ENCODE peak calls at places on chromosomes 11 and 22, in seven cellular contexts. One of them, this sample, is unnamed.

GRCh38 chr11:118304227-118304808 is at the start of gene CD3E:
- DNase-seq in fibroblast of mammary gland: no peak
- DNase-seq in brain microvascular endothelial cell: no peak
- DNase-seq in cardiac fibroblast: no peak
- DNase-seq in astrocyte: no peak
- DNase-seq in HFFc6: no peak
- DNase-seq in BJ: no peak
- DNase-seq in this sample: no peak

GRCh38 chr11:8973121-8973520 is 8.9 kb upstream of the TMEM9B start:
- DNase-seq in fibroblast of mammary gland: no peak
- DNase-seq in brain microvascular endothelial cell: no peak
- DNase-seq in cardiac fibroblast: no peak
- DNase-seq in astrocyte: no peak
- DNase-seq in HFFc6: no peak
- DNase-seq in BJ: no peak
- DNase-seq in this sample: no peak

GRCh38 chr11:6925636-6926207 is 504 bp upstream of the ZNF215 start:
- DNase-seq in fibroblast of mammary gland: peak
- DNase-seq in brain microvascular endothelial cell: no peak
- DNase-seq in cardiac fibroblast: peak
- DNase-seq in astrocyte: peak
- DNase-seq in HFFc6: peak
- DNase-seq in BJ: no peak
- DNase-seq in this sample: no peak

GRCh38 chr11:68841718-68842426 is at the start of gene CPT1A:
- DNase-seq in fibroblast of mammary gland: peak
- DNase-seq in brain microvascular endothelial cell: no peak
- DNase-seq in cardiac fibroblast: peak
- DNase-seq in astrocyte: peak
- DNase-seq in HFFc6: peak
- DNase-seq in BJ: no peak
- DNase-seq in this sample: peak

GRCh38 chr22:36439481-36440271 is 41.8 kb downstream of the TXN2 start:
- DNase-seq in fibroblast of mammary gland: peak
- DNase-seq in brain microvascular endothelial cell: peak
- DNase-seq in cardiac fibroblast: peak
- DNase-seq in astrocyte: peak
- DNase-seq in HFFc6: peak
- DNase-seq in BJ: peak
- DNase-seq in this sample: no peak

GRCh38 chr11:33790088-33790487 is 15.8 kb upstream of the FBXO3 start:
- DNase-seq in fibroblast of mammary gland: no peak
- DNase-seq in brain microvascular endothelial cell: no peak
- DNase-seq in cardiac fibroblast: no peak
- DNase-seq in astrocyte: no peak
- DNase-seq in HFFc6: no peak
- DNase-seq in BJ: no peak
- DNase-seq in this sample: no peak

GRCh38 chr22:31956360-31956759 is 12.0 kb downstream of the YWHAH start:
- DNase-seq in fibroblast of mammary gland: no peak
- DNase-seq in brain microvascular endothelial cell: no peak
- DNase-seq in cardiac fibroblast: no peak
- DNase-seq in astrocyte: no peak
- DNase-seq in HFFc6: no peak
- DNase-seq in BJ: no peak
- DNase-seq in this sample: no peak

GRCh38 chr11:64223001-64223651 is 2.9 kb downstream of the TRPT1 start:
- DNase-seq in fibroblast of mammary gland: no peak
- DNase-seq in brain microvascular endothelial cell: no peak
- DNase-seq in cardiac fibroblast: no peak
- DNase-seq in astrocyte: no peak
- DNase-seq in HFFc6: no peak
- DNase-seq in BJ: no peak
- DNase-seq in this sample: no peak

GRCh38 chr22:50529416-50530279 is at the start of gene TYMP:
- DNase-seq in fibroblast of mammary gland: no peak
- DNase-seq in brain microvascular endothelial cell: no peak
- DNase-seq in cardiac fibroblast: peak
- DNase-seq in astrocyte: no peak
- DNase-seq in HFFc6: no peak
- DNase-seq in BJ: no peak
- DNase-seq in this sample: no peak

GRCh38 chr11:114942207-114942606 is 263.9 kb downstream of the NXPE2 start:
- DNase-seq in fibroblast of mammary gland: no peak
- DNase-seq in brain microvascular endothelial cell: no peak
- DNase-seq in cardiac fibroblast: no peak
- DNase-seq in astrocyte: peak
- DNase-seq in HFFc6: no peak
- DNase-seq in BJ: no peak
- DNase-seq in this sample: no peak
- TF ChIP-seq CTCF in fibroblast of mammary gland: no peak
- TF ChIP-seq CTCF in brain microvascular endothelial cell: no peak
- TF ChIP-seq CTCF in cardiac fibroblast: no peak
- TF ChIP-seq CTCF in astrocyte: no peak
- TF ChIP-seq CTCF in HFFc6: no peak
- TF ChIP-seq CTCF in BJ: no peak
- TF ChIP-seq CTCF in this sample: peak

DNA sequence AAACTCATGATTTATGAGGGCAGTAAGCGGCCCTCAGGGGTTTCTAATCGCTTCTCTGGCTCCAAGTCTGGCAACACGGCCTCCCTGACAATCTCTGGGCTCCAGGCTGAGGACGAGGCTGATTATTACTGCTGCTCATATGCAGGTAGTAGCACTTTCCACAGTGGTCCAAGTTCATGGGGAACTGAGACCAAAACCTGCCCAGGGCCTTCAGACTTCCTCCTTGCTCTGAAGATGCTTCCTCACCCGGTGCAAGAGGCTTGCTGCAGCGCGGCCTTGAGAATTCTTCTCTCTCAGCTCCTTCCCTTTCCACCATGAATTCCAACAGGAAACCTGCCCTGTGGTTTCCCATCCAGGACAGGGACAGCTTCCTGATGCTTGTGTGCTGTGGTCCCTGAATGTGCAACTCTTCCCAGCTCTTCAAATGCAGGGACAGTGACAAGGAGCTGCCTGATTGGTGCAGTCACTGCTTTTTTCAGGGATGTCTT is 53.9 kb downstream of the GGTLC2 start:
- DNase-seq in fibroblast of mammary gland: no peak
- DNase-seq in brain microvascular endothelial cell: no peak
- DNase-seq in cardiac fibroblast: no peak
- DNase-seq in astrocyte: no peak
- DNase-seq in HFFc6: no peak
- DNase-seq in BJ: no peak
- DNase-seq in this sample: no peak
- TF ChIP-seq CTCF in fibroblast of mammary gland: no peak
- TF ChIP-seq CTCF in brain microvascular endothelial cell: no peak
- TF ChIP-seq CTCF in cardiac fibroblast: no peak
- TF ChIP-seq CTCF in astrocyte: no peak
- TF ChIP-seq CTCF in HFFc6: no peak
- TF ChIP-seq CTCF in BJ: no peak
- TF ChIP-seq CTCF in this sample: no peak

GRCh38 chr11:46896719-46897406 is 21.5 kb downstream of the LRP4 start:
- DNase-seq in fibroblast of mammary gland: peak
- DNase-seq in brain microvascular endothelial cell: peak
- DNase-seq in cardiac fibroblast: peak
- DNase-seq in astrocyte: no peak
- DNase-seq in HFFc6: peak
- DNase-seq in BJ: no peak
- DNase-seq in this sample: no peak
- TF ChIP-seq CTCF in fibroblast of mammary gland: peak
- TF ChIP-seq CTCF in brain microvascular endothelial cell: peak
- TF ChIP-seq CTCF in cardiac fibroblast: peak
- TF ChIP-seq CTCF in astrocyte: peak
- TF ChIP-seq CTCF in HFFc6: peak
- TF ChIP-seq CTCF in BJ: peak
- TF ChIP-seq CTCF in this sample: peak

DNA sequence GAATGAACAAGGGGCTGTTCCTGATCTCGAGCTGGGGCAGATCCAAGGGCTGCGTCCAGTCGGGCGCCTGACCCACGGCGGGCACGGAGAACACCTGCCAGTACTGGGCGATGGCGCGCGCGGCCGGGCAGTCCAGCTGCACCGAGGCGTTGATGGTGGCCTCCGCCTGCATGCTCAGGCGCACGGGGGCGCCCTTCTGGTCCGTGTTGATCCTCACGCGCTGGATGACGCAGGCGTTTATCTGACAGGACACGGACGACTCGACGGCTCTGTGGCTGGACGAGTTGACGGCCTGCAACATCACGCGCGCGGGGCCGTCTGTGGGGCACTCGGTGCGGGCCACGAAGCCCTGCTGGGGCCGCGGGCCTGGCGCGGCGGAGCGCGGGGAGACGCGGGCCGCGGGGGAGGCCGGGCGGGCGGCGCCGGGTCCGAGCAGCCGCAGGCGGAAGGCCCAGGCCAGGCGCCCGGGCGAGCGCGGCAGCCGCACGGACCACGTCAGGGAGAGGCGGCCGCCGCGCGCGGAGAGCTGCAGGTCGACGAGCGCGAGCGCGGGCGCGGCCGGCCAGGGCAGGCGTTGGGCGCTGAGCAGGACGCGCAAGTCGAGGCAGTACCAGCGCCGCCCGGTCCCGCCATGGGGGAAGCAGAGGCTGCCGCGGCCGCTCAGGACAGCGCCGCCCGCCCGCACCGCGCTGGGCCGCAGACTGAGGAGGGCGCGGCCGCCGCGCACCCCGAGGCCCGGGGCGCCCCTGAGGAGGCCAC is 515 bp downstream of the PKDREJ start:
- DNase-seq in fibroblast of mammary gland: peak
- DNase-seq in brain microvascular endothelial cell: peak
- DNase-seq in cardiac fibroblast: peak
- DNase-seq in astrocyte: peak
- DNase-seq in HFFc6: no peak
- DNase-seq in BJ: no peak
- DNase-seq in this sample: peak
- TF ChIP-seq CTCF in fibroblast of mammary gland: no peak
- TF ChIP-seq CTCF in brain microvascular endothelial cell: peak
- TF ChIP-seq CTCF in cardiac fibroblast: no peak
- TF ChIP-seq CTCF in astrocyte: no peak
- TF ChIP-seq CTCF in HFFc6: peak
- TF ChIP-seq CTCF in BJ: peak
- TF ChIP-seq CTCF in this sample: peak

DNA sequence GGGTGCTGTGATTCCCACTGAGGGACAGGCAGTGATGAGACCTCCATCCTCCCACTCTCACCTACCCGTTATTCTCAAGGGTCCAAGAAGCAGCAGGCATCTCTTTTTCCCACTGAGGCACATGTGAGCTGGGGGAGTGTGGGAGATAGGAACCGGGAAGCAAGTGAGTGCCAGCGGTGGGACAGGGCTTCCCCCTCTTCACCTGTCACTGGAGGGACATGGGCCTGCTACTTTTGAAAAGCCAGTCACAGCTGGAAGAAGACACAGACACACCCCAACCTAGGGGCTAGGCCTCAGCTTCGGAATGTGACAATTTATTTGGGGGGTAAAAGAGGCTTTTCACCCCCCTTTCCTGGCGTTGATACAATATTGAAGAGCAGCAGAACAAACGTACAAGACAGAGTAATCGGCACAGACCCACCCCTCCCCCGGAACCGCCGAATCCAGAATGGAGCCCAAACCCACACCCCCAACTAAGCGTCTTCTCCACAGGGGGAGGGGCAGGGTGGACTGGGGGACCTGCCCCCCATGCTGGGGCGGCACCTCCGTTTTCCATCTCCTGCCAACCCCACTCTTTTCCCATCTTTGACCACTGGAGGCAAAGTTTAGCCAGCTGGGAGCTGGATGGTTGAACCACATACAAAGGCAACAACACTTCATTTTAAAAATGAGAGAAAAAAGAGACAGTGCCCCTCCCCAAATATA is 10.7 kb downstream of the CBX6 start:
- DNase-seq in fibroblast of mammary gland: peak
- DNase-seq in brain microvascular endothelial cell: no peak
- DNase-seq in cardiac fibroblast: no peak
- DNase-seq in astrocyte: no peak
- DNase-seq in HFFc6: peak
- DNase-seq in BJ: no peak
- DNase-seq in this sample: no peak
- TF ChIP-seq CTCF in fibroblast of mammary gland: peak
- TF ChIP-seq CTCF in brain microvascular endothelial cell: peak
- TF ChIP-seq CTCF in cardiac fibroblast: peak
- TF ChIP-seq CTCF in astrocyte: peak
- TF ChIP-seq CTCF in HFFc6: peak
- TF ChIP-seq CTCF in BJ: peak
- TF ChIP-seq CTCF in this sample: peak

DNA sequence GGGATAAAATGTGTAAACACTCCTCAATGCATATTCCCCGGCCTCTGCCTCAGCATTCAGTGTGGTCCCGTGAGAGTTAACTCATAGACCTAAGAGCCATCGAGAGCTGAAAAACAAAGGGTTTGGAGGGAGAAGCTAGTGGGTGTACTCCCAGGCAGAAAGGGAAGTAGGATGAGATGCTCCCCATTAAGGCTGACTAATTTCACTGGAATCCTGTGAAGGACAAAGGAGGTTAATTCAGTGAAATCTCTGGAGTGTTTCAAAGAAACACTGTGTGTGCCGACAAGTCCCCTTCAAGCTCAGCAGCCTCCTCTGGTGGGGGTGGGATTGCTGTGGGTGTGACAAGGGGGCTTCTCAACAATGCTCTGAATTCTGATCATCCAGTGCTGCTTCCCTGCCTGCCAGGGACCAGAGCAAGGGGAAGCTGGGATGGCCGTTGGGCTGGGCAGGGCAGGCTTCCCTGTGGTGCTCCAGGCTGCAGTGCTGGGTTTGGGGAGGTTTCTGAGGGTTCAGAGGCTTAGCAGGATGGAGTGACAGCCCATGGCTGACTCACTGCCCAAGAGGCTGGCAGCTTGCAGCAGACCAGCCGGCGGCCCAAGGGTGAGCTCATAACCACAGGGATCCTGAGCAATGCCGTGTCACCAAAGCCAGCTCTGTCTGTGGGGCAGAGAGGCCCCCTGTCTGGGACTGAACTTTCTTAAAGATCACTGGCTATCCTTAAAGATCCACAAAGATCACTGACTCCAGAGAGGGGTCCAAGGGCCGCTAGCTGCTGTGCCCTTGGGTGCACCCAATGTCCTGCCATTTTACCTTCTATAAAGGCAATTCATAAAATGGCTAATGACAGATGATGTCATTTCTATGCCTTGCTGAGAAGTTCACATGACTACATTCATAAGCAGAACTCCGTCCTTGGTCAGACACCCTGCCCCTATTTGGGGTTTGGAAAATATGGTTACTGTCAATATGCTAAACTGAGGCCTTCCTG is 61.3 kb upstream of the BMAL1 start:
- DNase-seq in fibroblast of mammary gland: peak
- DNase-seq in brain microvascular endothelial cell: peak
- DNase-seq in cardiac fibroblast: peak
- DNase-seq in astrocyte: peak
- DNase-seq in HFFc6: peak
- DNase-seq in BJ: peak
- DNase-seq in this sample: no peak
- TF ChIP-seq CTCF in fibroblast of mammary gland: no peak
- TF ChIP-seq CTCF in brain microvascular endothelial cell: no peak
- TF ChIP-seq CTCF in cardiac fibroblast: no peak
- TF ChIP-seq CTCF in astrocyte: no peak
- TF ChIP-seq CTCF in HFFc6: no peak
- TF ChIP-seq CTCF in BJ: peak
- TF ChIP-seq CTCF in this sample: no peak

This sample was measured in progenitor cell of endocrine pancreas.